ENCODE peak calls at places on chromosome 1, in ten cellular contexts. N is heart right ventricle, H is uterus, T is breast epithelium, K is neural progenitor cell, J is fibroblast of lung, B is HepG2, X is GM23248, E is right lobe of liver, P is A549. A is an unnamed sample.

GRCh38 chr1:187471555-187471954 is 642.8 kb downstream of the PLA2G4A start:
- DNase-seq in N (no peak), H (no peak), T (no peak), K (no peak), J (peak; percentile 36), B (no peak), X (peak; percentile 48), E (no peak), P (no peak), A (no peak)

GRCh38 chr1:162182090-162182489 is 112.6 kb downstream of the NOS1AP start:
- DNase-seq in N (no peak), H (no peak), T (no peak), K (no peak), J (no peak), B (no peak), X (no peak), E (no peak), P (no peak), A (no peak)

GRCh38 chr1:65814752-65815151 is 22.1 kb downstream of the PDE4B start:
- DNase-seq in N (no peak), H (no peak), T (no peak), K (no peak), J (no peak), B (no peak), X (no peak), E (no peak), P (no peak), A (no peak)

GRCh38 chr1:207427832-207428231 is 26.3 kb upstream of the CR2 start:
- DNase-seq in N (no peak), H (no peak), T (no peak), K (no peak), J (no peak), B (no peak), X (no peak), E (no peak), P (no peak), A (no peak)

GRCh38 chr1:204370176-204370575 is 10.4 kb upstream of the PLEKHA6 start:
- DNase-seq in N (no peak), H (no peak), T (no peak), K (no peak), J (no peak), B (no peak), X (no peak), E (no peak), P (no peak), A (no peak)

GRCh38 chr1:186806477-186806876 is 22.3 kb upstream of the PLA2G4A start:
- DNase-seq in N (no peak), H (no peak), T (no peak), K (peak; percentile 33), J (peak; percentile 22), B (peak; percentile 5), X (peak; percentile 26), E (no peak), P (peak; percentile 23), A (no peak)

GRCh38 chr1:102550729-102551384 is 554.1 kb upstream of the OLFM3 start:
- DNase-seq in N (no peak), H (no peak), T (no peak), K (peak; percentile 53), J (no peak), B (peak; percentile 22), X (peak; percentile 62), E (peak; percentile 21), P (no peak), A (no peak)

GRCh38 chr1:149848340-149848771 is 51.0 kb upstream of the BOLA1 start:
- DNase-seq in N (peak; percentile 1), H (no peak), T (no peak), K (peak; percentile 26), J (peak; percentile 1), B (peak; percentile 37), X (peak; percentile 20), E (peak; percentile 33), P (no peak), A (no peak)

GRCh38 chr1:200510228-200510623 is 100.4 kb upstream of the ZNF281 start:
- DNase-seq in N (peak; percentile 68), H (peak; percentile 59), T (no peak), K (peak; percentile 88), J (peak; percentile 92), B (peak; percentile 78), X (peak; percentile 83), E (peak; percentile 40), P (peak; percentile 89), A (peak; percentile 47)

GRCh38 chr1:44890007-44890406 is 47.0 kb upstream of the PTCH2 start:
- DNase-seq in N (no peak), H (no peak), T (no peak), K (peak; percentile 36), J (no peak), B (no peak), X (no peak), E (no peak), P (no peak), A (no peak)

GRCh38 chr1:94255476-94255875 is 18.1 kb upstream of the ARHGAP29 start:
- DNase-seq in N (no peak), H (no peak), T (no peak), K (no peak), J (no peak), B (no peak), X (peak; percentile 76), E (no peak), P (no peak), A (no peak)

DNA sequence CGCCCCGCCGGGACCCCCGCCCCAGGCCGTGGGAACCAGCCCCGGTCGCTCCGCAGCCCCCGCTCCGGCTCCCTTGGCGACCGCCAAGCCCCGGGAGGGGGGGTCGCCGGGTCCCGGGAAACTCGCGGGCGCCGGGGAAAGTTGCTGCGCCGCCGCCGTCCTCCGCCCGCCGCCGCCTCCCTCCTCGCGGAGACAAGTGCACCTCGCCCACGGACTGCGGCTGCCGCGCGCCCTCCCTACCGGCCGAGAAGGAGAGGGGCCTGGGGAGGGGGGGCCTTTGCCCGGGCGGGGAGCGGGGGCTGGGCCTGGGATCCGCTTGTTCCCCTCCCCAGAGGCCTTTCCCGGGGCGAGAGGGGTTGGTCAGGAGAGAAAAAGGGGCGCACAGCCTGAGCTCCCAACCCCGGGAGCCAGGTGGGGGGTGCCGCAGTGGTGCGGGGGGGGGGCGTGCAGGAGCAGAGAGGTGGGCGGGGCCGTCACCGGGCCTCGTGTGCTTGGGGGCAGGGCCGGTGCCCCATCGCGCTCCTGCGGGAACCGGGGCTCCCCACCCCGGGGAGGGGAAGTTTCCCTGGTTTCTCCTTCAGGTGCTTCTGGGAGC is 592 bp downstream of the AGRN start:
- DNase-seq in N (no peak), H (no peak), T (no peak), K (peak; percentile 55), J (no peak), B (no peak), X (peak; percentile 58), E (no peak), P (no peak), A (no peak)
- H3K4me1 ChIP-seq in N (peaks cover 56% of the 10 kb centered on the region), H (no peaks in the 10 kb centered on the region), T (peaks cover 4% of the 10 kb centered on the region), K (peaks cover 27% of the 10 kb centered on the region), J (peaks cover 5% of the 10 kb centered on the region), B (peaks cover 80% of the 10 kb centered on the region), X (peaks cover 6% of the 10 kb centered on the region), E (no peaks in the 10 kb centered on the region), P (peaks cover 44% of the 10 kb centered on the region), A (peaks cover 13% of the 10 kb centered on the region)

DNA sequence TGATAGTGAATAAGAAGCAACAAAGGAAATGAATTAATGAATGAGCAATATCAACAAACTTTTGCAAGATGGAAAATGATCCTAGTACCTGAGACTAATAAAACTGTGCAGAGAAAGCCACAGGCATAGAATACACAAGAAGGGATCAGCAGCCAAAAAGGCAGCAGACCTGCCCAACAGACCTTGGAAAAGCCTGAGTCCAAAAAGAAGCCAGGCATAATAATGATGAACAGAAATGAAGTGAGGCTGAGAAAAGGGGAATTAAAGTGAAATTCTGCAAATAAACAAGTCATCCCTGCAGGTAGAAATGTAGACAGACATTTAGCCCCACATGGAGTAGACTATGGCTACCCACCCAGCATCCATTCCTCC is 10.3 kb upstream of the PHTF1 start:
- DNase-seq in N (no peak), H (no peak), T (no peak), K (no peak), J (no peak), B (no peak), X (no peak), E (no peak), P (no peak), A (no peak)
- H3K4me1 ChIP-seq in N (peaks cover 14% of the 10 kb centered on the region), H (no peaks in the 10 kb centered on the region), T (no peaks in the 10 kb centered on the region), K (peaks cover 59% of the 10 kb centered on the region), J (no peaks in the 10 kb centered on the region), B (no peaks in the 10 kb centered on the region), X (no peaks in the 10 kb centered on the region), E (no peaks in the 10 kb centered on the region), P (no peaks in the 10 kb centered on the region), A (peaks cover 12% of the 10 kb centered on the region)

GRCh38 chr1:27571439-27572018 is 32.4 kb downstream of the AHDC1 start:
- DNase-seq in N (no peak), H (peak; percentile 64), T (no peak), K (peak; percentile 67), J (no peak), B (peak; percentile 42), X (no peak), E (no peak), P (no peak), A (no peak)
- H3K4me1 ChIP-seq in N (peaks cover 96% of the 10 kb centered on the region), H (peaks cover 16% of the 10 kb centered on the region), T (peaks cover 51% of the 10 kb centered on the region), K (peaks cover 82% of the 10 kb centered on the region), J (peaks cover 69% of the 10 kb centered on the region), B (peaks cover 89% of the 10 kb centered on the region), X (peaks cover 43% of the 10 kb centered on the region), E (no peaks in the 10 kb centered on the region), P (peaks cover 83% of the 10 kb centered on the region), A (peaks cover 90% of the 10 kb centered on the region)

GRCh38 chr1:226376300-226376699 is 31.6 kb downstream of the PARP1 start:
- DNase-seq in N (no peak), H (no peak), T (no peak), K (no peak), J (no peak), B (no peak), X (no peak), E (no peak), P (no peak), A (no peak)
- H3K4me1 ChIP-seq in N (peaks cover 34% of the 10 kb centered on the region), H (no peaks in the 10 kb centered on the region), T (no peaks in the 10 kb centered on the region), K (no peaks in the 10 kb centered on the region), J (no peaks in the 10 kb centered on the region), B (no peaks in the 10 kb centered on the region), X (no peaks in the 10 kb centered on the region), E (no peaks in the 10 kb centered on the region), P (no peaks in the 10 kb centered on the region), A (no peaks in the 10 kb centered on the region)

GRCh38 chr1:64517640-64518039 is 47.7 kb downstream of the CACHD1 start:
- DNase-seq in N (no peak), H (no peak), T (no peak), K (no peak), J (no peak), B (no peak), X (no peak), E (no peak), P (no peak), A (no peak)
- H3K4me1 ChIP-seq in N (peaks cover 70% of the 10 kb centered on the region), H (peaks cover 36% of the 10 kb centered on the region), T (no peaks in the 10 kb centered on the region), K (peaks cover 80% of the 10 kb centered on the region), J (peaks cover 27% of the 10 kb centered on the region), B (no peaks in the 10 kb centered on the region), X (peaks cover 57% of the 10 kb centered on the region), E (no peaks in the 10 kb centered on the region), P (peaks cover 14% of the 10 kb centered on the region), A (peaks cover 16% of the 10 kb centered on the region)

A was measured in left lung.